ENCODE peak calls at places on chromosomes 16 and 17, in six cellular contexts. U is GM12865, N is AG04449, A is tibial artery, G is colonic mucosa, D is gastrocnemius medialis. X is an unnamed sample.

GRCh38 chr17:59165933-59166342 is 10.4 kb downstream of the PRR11 start:
- DNase-seq in U (peak; percentile 63), A (no peak), G (no peak), N (peak; percentile 17), D (no peak), X (peak; percentile 27)

GRCh38 chr16:4261557-4262172 is 11.2 kb downstream of the TFAP4 start:
- DNase-seq in D (no peak), N (no peak), G (peak; percentile 36), U (peak; percentile 26), A (no peak), X (no peak)

GRCh38 chr17:65100316-65101140 is 36.6 kb upstream of the RGS9 start:
- DNase-seq in N (no peak), U (peak; percentile 92), D (peak; percentile 78), A (peak; percentile 90), G (peak; percentile 91), X (peak; percentile 83)

GRCh38 chr17:37826497-37827115 is 81.7 kb upstream of the HNF1B start:
- DNase-seq in N (no peak), U (peak; percentile 29), D (no peak), G (no peak), A (peak; percentile 74), X (no peak)

GRCh38 chr16:69324585-69325253 is 5.7 kb downstream of the PDF start:
- DNase-seq in N (no peak), A (no peak), U (no peak), D (no peak), G (no peak), X (peak; percentile 71)

GRCh38 chr17:3552916-3553315 is 4.7 kb downstream of the TRPV3 start:
- DNase-seq in G (no peak), U (no peak), D (no peak), N (no peak), A (no peak), X (no peak)

GRCh38 chr16:63530974-63531373 is 1494.7 kb upstream of the CDH8 start:
- DNase-seq in D (no peak), G (no peak), N (no peak), A (no peak), U (no peak), X (no peak)

GRCh38 chr17:67488161-67488560 is 111.1 kb downstream of the PITPNC1 start:
- DNase-seq in D (peak; percentile 56), G (no peak), A (peak; percentile 74), N (no peak), U (no peak), X (peak; percentile 90)

GRCh38 chr17:30197416-30197815 is 38.1 kb downstream of the SLC6A4 start:
- DNase-seq in G (no peak), D (no peak), A (no peak), U (no peak), N (no peak), X (no peak)

GRCh38 chr16:1493746-1494094 is 560 bp downstream of the TELO2 start:
- DNase-seq in G (no peak), N (no peak), D (no peak), A (no peak), U (no peak), X (no peak)

GRCh38 chr17:16407911-16408588 is 7.3 kb upstream of the TRPV2 start:
- DNase-seq in A (peak; percentile 81), G (peak; percentile 70), U (peak; percentile 98), N (no peak), D (peak; percentile 39), X (no peak)

GRCh38 chr16:26599786-26600107 is 467.0 kb upstream of the C16orf82 start:
- DNase-seq in A (no peak), N (no peak), U (no peak), G (no peak), D (no peak), X (no peak)

GRCh38 chr17:79159926-79160325 is 85.3 kb downstream of the ENGASE start:
- DNase-seq in A (no peak), N (no peak), D (no peak), U (no peak), G (no peak), X (no peak)

GRCh38 chr16:24689128-24689527 is 40.3 kb upstream of the TNRC6A start:
- DNase-seq in A (peak; percentile 41), U (peak; percentile 57), N (no peak), G (no peak), D (no peak), X (no peak)

GRCh38 chr17:74305865-74306654 is 20.0 kb upstream of the KIF19 start:
- DNase-seq in U (no peak), A (no peak), N (no peak), G (no peak), D (no peak), X (no peak)

GRCh38 chr16:67277294-67277998 is 1.9 kb upstream of the PLEKHG4 start:
- DNase-seq in A (peak; percentile 85), N (peak; percentile 96), D (peak; percentile 38), U (no peak), G (peak; percentile 36), X (no peak)

GRCh38 chr16:67279296-67280089 is at the start of gene PLEKHG4:
- DNase-seq in D (peak; percentile 54), A (peak; percentile 76), U (peak; percentile 85), G (peak; percentile 80), N (no peak), X (peak; percentile 60)

GRCh38 chr16:67277999-67278772 is 1.1 kb upstream of the PLEKHG4 start:
- DNase-seq in D (no peak), N (peak; percentile 28), A (no peak), G (peak; percentile 26), U (no peak), X (no peak)

GRCh38 chr16:67280090-67281015 is 1.0 kb downstream of the PLEKHG4 start:
- DNase-seq in A (no peak), D (no peak), G (no peak), N (no peak), U (no peak), X (no peak)

GRCh38 chr16:67278773-67279295 is 498 bp upstream of the PLEKHG4 start:
- DNase-seq in N (no peak), G (peak; percentile 51), D (no peak), A (no peak), U (peak; percentile 42), X (no peak)
- H3K4me3 ChIP-seq in N (peak overlapping the region; percentile 71), G (peak overlapping the region; percentile 63), D (peak overlapping the region; percentile 54), A (peak overlapping the region; percentile 52), U (peak overlapping the region; percentile 61), X (peak overlapping the region; percentile 51)

GRCh38 chr16:29769507-29769906 is 8.5 kb upstream of the ZG16 start:
- DNase-seq in A (no peak), G (no peak), N (no peak), D (no peak), U (no peak), X (no peak)
- TF ChIP-seq CTCF in A (no peak), G (no peak), N (no peak), D (no peak), U (no peak), X (no peak)

GRCh38 chr16:30651124-30652004 is 604 bp downstream of the PRR14 start:
- DNase-seq in U (peak; percentile 91), A (peak; percentile 86), D (peak; percentile 61), N (no peak), G (peak; percentile 68), X (peak; percentile 94)

GRCh38 chr16:30647274-30647571 is 3.5 kb upstream of the PRR14 start:
- DNase-seq in A (no peak), U (no peak), N (no peak), G (no peak), D (no peak), X (no peak)

GRCh38 chr16:30650369-30651123 is at the start of gene PRR14:
- DNase-seq in A (peak; percentile 100), N (peak; percentile 94), D (peak; percentile 100), U (peak; percentile 100), G (peak; percentile 99), X (peak; percentile 100)

GRCh38 chr16:30652005-30652296 is 1.2 kb downstream of the PRR14 start:
- DNase-seq in N (no peak), A (no peak), D (no peak), G (no peak), U (no peak), X (no peak)

GRCh38 chr16:30649725-30650368 is 913 bp upstream of the PRR14 start:
- DNase-seq in N (no peak), D (no peak), U (no peak), A (no peak), G (no peak), X (no peak)
- H3K4me3 ChIP-seq in N (peak overlapping the region; percentile 50), D (peak overlapping the region; percentile 83), U (peak overlapping the region; percentile 86), A (peak overlapping the region; percentile 71), G (peak overlapping the region; percentile 62), X (peak overlapping the region; percentile 45)

GRCh38 chr16:17476414-17477259 is 5.9 kb upstream of the XYLT1 start:
- DNase-seq in D (no peak), N (no peak), G (peak; percentile 63), U (peak; percentile 64), A (no peak), X (peak; percentile 39)
- TF ChIP-seq CTCF in D (peak; percentile 40), N (peak; percentile 67), G (peak; percentile 23), U (peak; percentile 45), A (peak; percentile 53), X (no peak)